ENCODE peak calls at places on chromosome 21, in four cellular contexts. M, N, O and C are unnamed samples.

GRCh38 chr21:27225142-27225541 is 258.3 kb upstream of the ADAMTS5 start:
- DNase-seq in O (no peak), M (no peak), N (no peak), C (no peak)

GRCh38 chr21:32538147-32538792 is 47.1 kb downstream of the TCP10L start:
- DNase-seq in O (no peak), N (no peak), M (no peak), C (no peak)

GRCh38 chr21:38922474-38922873 is 116.7 kb downstream of the ETS2 start:
- DNase-seq in N (no peak), O (no peak), M (no peak), C (no peak)

GRCh38 chr21:28253378-28253777 is 739.3 kb downstream of the LTN1 start:
- DNase-seq in N (no peak), M (no peak), O (no peak), C (no peak)

GRCh38 chr21:32477424-32477745 is 64.9 kb downstream of the EVA1C start:
- DNase-seq in M (no peak), O (no peak), N (no peak), C (no peak)

GRCh38 chr21:21163904-21164303 is 165.7 kb downstream of the NCAM2 start:
- DNase-seq in O (peak), M (no peak), N (peak), C (peak)

GRCh38 chr21:16535100-16535418 is 805.3 kb downstream of the USP25 start:
- DNase-seq in M (no peak), N (no peak), O (no peak), C (peak)

GRCh38 chr21:18716578-18717138 is 313.1 kb upstream of the TMPRSS15 start:
- DNase-seq in N (no peak), O (no peak), M (no peak), C (no peak)

GRCh38 chr21:44408226-44408625 is 47.1 kb upstream of the LRRC3 start:
- DNase-seq in N (no peak), O (no peak), M (no peak), C (no peak)

GRCh38 chr21:30340714-30341573 is 3.5 kb upstream of the KRTAP27-1 start:
- DNase-seq in N (peak), M (no peak), O (peak), C (peak)

GRCh38 chr21:38917045-38917774 is 111.5 kb downstream of the ETS2 start:
- DNase-seq in M (no peak), N (no peak), O (peak), C (no peak)

GRCh38 chr21:46141767-46142580 is 13.4 kb downstream of the FTCD start:
- DNase-seq in M (no peak), O (no peak), N (no peak), C (no peak)
- TF ChIP-seq CHD4 in M (no peak), O (no peak), N (no peak), C (no peak)

DNA sequence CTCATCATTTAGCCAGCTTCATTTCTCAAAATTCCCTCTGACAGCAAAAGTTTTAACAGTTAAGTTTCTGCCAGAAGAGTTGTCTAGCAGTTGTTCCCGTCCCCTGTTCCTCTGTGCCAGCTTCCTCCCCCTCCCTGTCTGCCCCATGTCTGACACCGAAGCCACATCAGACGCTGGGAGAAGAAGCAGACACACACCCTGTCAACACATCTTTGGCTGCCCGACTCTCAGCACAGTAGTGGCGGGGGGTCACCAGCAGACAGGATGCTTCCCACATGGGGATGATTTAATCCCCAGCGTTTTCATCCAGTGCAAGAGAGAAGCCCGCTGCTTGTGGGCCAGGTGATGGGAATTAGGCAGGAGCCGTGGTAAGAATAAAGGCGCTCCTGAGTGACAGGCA is 379.4 kb upstream of the RUNX1 start:
- DNase-seq in N (no peak), O (no peak), M (no peak), C (no peak)
- TF ChIP-seq CEBPB in N (no peak), O (no peak), M (no peak), C (no peak)

DNA sequence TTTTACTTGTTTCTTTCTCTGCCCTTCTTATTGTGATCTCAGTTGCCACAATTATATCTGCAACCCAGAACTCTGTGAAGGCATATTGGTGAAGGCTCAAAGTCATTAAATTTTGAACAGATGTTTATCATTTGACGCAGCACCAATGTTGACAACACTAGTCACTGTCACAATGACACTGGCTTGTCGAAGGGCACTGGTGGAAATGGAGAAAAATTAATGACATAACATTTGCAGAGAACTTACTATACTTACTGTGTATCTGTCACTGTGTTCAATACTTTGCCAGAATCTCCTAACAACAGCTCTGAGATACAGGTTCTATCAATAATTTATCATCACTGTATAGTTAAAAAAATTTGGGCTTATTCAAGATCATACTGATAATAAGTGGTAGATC is 1213.7 kb downstream of the NCAM2 start:
- DNase-seq in N (no peak), M (no peak), O (no peak), C (no peak)
- TF ChIP-seq CHD4 in N (no peak), M (no peak), O (no peak), C (no peak)

GRCh38 chr21:36798461-36798860 is 99.5 kb downstream of the SIM2 start:
- DNase-seq in N (no peak), O (no peak), M (no peak), C (no peak)
- TF ChIP-seq CEBPB in N (no peak), O (no peak), M (no peak), C (no peak)

GRCh38 chr21:45421071-45421845 is 16.3 kb downstream of the COL18A1 start:
- DNase-seq in O (no peak), M (no peak), N (no peak), C (no peak)

GRCh38 chr21:45420061-45420521 is 15.1 kb downstream of the COL18A1 start:
- DNase-seq in N (no peak), M (no peak), O (no peak), C (no peak)

GRCh38 chr21:45419162-45419561 is 14.2 kb downstream of the COL18A1 start:
- DNase-seq in O (no peak), N (no peak), M (no peak), C (no peak)

GRCh38 chr21:45421846-45422775 is 17.1 kb downstream of the COL18A1 start:
- DNase-seq in N (no peak), M (no peak), O (no peak), C (no peak)

GRCh38 chr21:45420623-45421041 is 15.7 kb downstream of the COL18A1 start:
- DNase-seq in O (no peak), N (no peak), M (no peak), C (no peak)
- TF ChIP-seq CHD4 in O (no peak), N (no peak), M (no peak), C (no peak)

GRCh38 chr21:40680311-40680710 is 166.6 kb downstream of the DSCAM start:
- DNase-seq in O (no peak), N (no peak), M (no peak), C (no peak)
- TF ChIP-seq CEBPB in O (no peak), N (no peak), M (no peak), C (no peak)

GRCh38 chr21:35257413-35257812 is 208.3 kb upstream of the RUNX1 start:
- DNase-seq in N (no peak), O (no peak), M (no peak), C (peak)

GRCh38 chr21:35256468-35256988 is 207.4 kb upstream of the RUNX1 start:
- DNase-seq in N (no peak), O (peak), M (no peak), C (peak)

GRCh38 chr21:35252831-35253230 is 203.7 kb upstream of the RUNX1 start:
- DNase-seq in M (no peak), N (no peak), O (no peak), C (no peak)

GRCh38 chr21:35254006-35254751 is 205.1 kb upstream of the RUNX1 start:
- DNase-seq in O (no peak), N (no peak), M (no peak), C (no peak)

DNA sequence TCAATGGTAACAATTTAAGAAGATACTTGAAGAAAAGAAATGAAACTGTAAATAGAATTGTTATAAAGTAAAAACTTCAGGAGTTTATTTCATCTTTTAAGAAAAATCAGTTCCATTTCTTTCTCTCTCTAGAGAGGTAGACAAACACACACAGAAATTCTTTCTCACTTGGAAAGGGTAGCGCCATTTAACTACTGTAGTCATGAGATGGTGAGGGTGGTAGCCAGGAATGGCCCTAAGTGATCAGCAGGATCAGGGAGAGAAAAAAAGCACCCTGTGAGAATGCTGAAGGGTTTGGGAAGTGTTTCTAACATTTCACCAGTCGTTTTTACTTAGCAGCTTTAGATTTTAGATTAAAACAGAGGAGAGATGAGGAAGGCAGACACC is 205.6 kb upstream of the RUNX1 start:
- DNase-seq in N (no peak), M (no peak), O (no peak), C (no peak)
- TF ChIP-seq CHD4 in N (no peak), M (no peak), O (no peak), C (no peak)

GRCh38 chr21:42653492-42654061 is at the start of gene PDE9A:
- DNase-seq in O (no peak), M (no peak), N (peak), C (peak)
- TF ChIP-seq CEBPB in O (no peak), M (no peak), N (no peak), C (no peak)